ENCODE peak calls at places on chromosomes 3 and 15, in four cellular contexts. U, L, Q and N are unnamed samples.

GRCh38 chr3:25678581-25678980 is 13.9 kb upstream of the TOP2B start:
- DNase-seq in U (no peak), L (no peak), Q (no peak), N (no peak)

GRCh38 chr3:127457094-127457475 is 133.4 kb downstream of the TPRA1 start:
- DNase-seq in Q (no peak), U (no peak), L (no peak), N (peak; percentile 43)

GRCh38 chr3:115357456-115357855 is 210.4 kb upstream of the ZBTB20 start:
- DNase-seq in Q (no peak), U (no peak), L (no peak), N (no peak)

GRCh38 chr15:62269504-62269903 is 104.4 kb upstream of the C2CD4B start:
- DNase-seq in Q (no peak), L (no peak), U (no peak), N (no peak)

GRCh38 chr3:21216598-21216997 is 534.4 kb downstream of the ZNF385D start:
- DNase-seq in U (peak; percentile 16), L (no peak), Q (no peak), N (no peak)

GRCh38 chr15:100635406-100636071 is 33.1 kb downstream of the ASB7 start:
- DNase-seq in L (no peak), Q (no peak), U (no peak), N (no peak)

GRCh38 chr3:111936191-111936841 is 42.5 kb upstream of the ABHD10 start:
- DNase-seq in L (no peak), U (no peak), Q (no peak), N (no peak)

GRCh38 chr3:13549513-13550256 is 760 bp downstream of the FBLN2 start:
- DNase-seq in Q (no peak), L (no peak), U (no peak), N (no peak)

GRCh38 chr3:43203022-43203421 is 83.3 kb upstream of the SNRK start:
- DNase-seq in L (no peak), U (no peak), Q (no peak), N (no peak)

GRCh38 chr15:57094594-57095257 is 176.3 kb downstream of the TCF12 start:
- DNase-seq in Q (no peak), U (no peak), L (no peak), N (no peak)

GRCh38 chr15:57618325-57618724 is 26.6 kb downstream of the MYZAP start:
- DNase-seq in L (no peak), Q (no peak), U (no peak), N (no peak)

GRCh38 chr3:6803652-6804051 is 57.3 kb upstream of the GRM7 start:
- DNase-seq in Q (no peak), U (no peak), L (no peak), N (no peak)

GRCh38 chr3:123869165-123869564 is 15.0 kb downstream of the MYLK start:
- DNase-seq in U (no peak), Q (no peak), L (no peak), N (no peak)

GRCh38 chr3:14377838-14378169 is 24.6 kb upstream of the SLC6A6 start:
- DNase-seq in U (no peak), L (no peak), Q (no peak), N (no peak)